ENCODE peak calls at places on chromosomes 5 and 9, in six cellular contexts. Y, M, R, T, E and H are unnamed samples.

GRCh38 chr9:116318463-116319271 is 165.1 kb downstream of the PAPPA start:
- DNase-seq in R (peak; percentile 38), T (peak; percentile 88), E (no peak), M (no peak), Y (no peak), H (no peak)

GRCh38 chr5:57454896-57455295 is 27.7 kb downstream of the ACTBL2 start:
- DNase-seq in E (no peak), Y (no peak), R (no peak), M (no peak), T (no peak), H (no peak)

GRCh38 chr9:114233806-114234205 is 78.5 kb downstream of the COL27A1 start:
- DNase-seq in M (no peak), R (no peak), E (no peak), T (no peak), Y (no peak), H (no peak)

GRCh38 chr9:130997925-130998595 is 10.9 kb upstream of the LAMC3 start:
- DNase-seq in T (peak; percentile 60), Y (peak; percentile 96), E (peak; percentile 61), M (peak; percentile 86), R (no peak), H (no peak)

GRCh38 chr9:120733190-120733589 is 18.9 kb upstream of the MEGF9 start:
- DNase-seq in R (no peak), Y (no peak), E (peak; percentile 73), T (peak; percentile 55), M (no peak), H (no peak)

GRCh38 chr9:124354364-124355031 is 60.7 kb downstream of the PSMB7 start:
- DNase-seq in E (no peak), T (no peak), M (no peak), R (no peak), Y (no peak), H (no peak)

GRCh38 chr5:73619606-73620334 is 6.2 kb upstream of the ARHGEF28 start:
- DNase-seq in R (no peak), M (no peak), Y (no peak), T (no peak), E (no peak), H (no peak)

GRCh38 chr9:71001780-71002386 is 119.5 kb downstream of the TRPM3 start:
- DNase-seq in R (no peak), T (peak; percentile 23), M (peak; percentile 43), E (no peak), Y (peak; percentile 59), H (no peak)

GRCh38 chr5:38463634-38464521 is 92.6 kb downstream of the LIFR start:
- DNase-seq in R (peak; percentile 67), Y (no peak), T (peak; percentile 93), M (no peak), E (no peak), H (peak; percentile 72)

GRCh38 chr5:148343049-148343413 is 7.7 kb downstream of the SPINK9 start:
- DNase-seq in M (no peak), R (no peak), Y (no peak), E (no peak), T (no peak), H (no peak)

GRCh38 chr5:2186472-2187015 is 303.8 kb upstream of the IRX4 start:
- DNase-seq in Y (no peak), R (no peak), M (no peak), E (no peak), T (no peak), H (no peak)

GRCh38 chr9:108186996-108187395 is 668.8 kb downstream of the ACTL7B start:
- DNase-seq in T (peak; percentile 91), Y (no peak), M (no peak), E (no peak), R (no peak), H (no peak)

GRCh38 chr5:37247036-37247435 is 2.1 kb downstream of the CPLANE1 start:
- DNase-seq in T (no peak), E (no peak), Y (no peak), M (no peak), R (no peak), H (no peak)

GRCh38 chr5:139458580-139459407 is 3.7 kb downstream of the ECSCR start:
- DNase-seq in Y (no peak), T (peak; percentile 82), M (no peak), E (no peak), R (no peak), H (no peak)

GRCh38 chr5:177389368-177390169 is 5.3 kb downstream of the SLC34A1 start:
- DNase-seq in T (peak; percentile 83), Y (no peak), M (peak; percentile 43), E (no peak), R (no peak), H (peak; percentile 64)

GRCh38 chr5:179378116-179378440 is 32.8 kb upstream of the ADAMTS2 start:
- DNase-seq in R (no peak), M (no peak), E (no peak), T (no peak), Y (no peak), H (no peak)

GRCh38 chr5:100232730-100233129 is 302.4 kb upstream of the FAM174A start:
- DNase-seq in Y (no peak), E (no peak), T (no peak), R (no peak), M (no peak), H (no peak)

GRCh38 chr5:43389679-43390329 is 22.4 kb downstream of the CCL28 start:
- DNase-seq in M (peak; percentile 79), Y (peak; percentile 39), T (peak; percentile 89), E (no peak), R (peak; percentile 65), H (peak; percentile 70)

GRCh38 chr5:178113841-178114324 is 551 bp downstream of the N4BP3 start:
- DNase-seq in Y (no peak), E (no peak), R (no peak), M (peak; percentile 40), T (no peak), H (no peak)